ENCODE peak calls at places on chromosomes 3 and 15, in four cellular contexts. N, A, R and H are unnamed samples.

GRCh38 chr3:183116051-183116614 is 16.8 kb upstream of the MCCC1 start:
- DNase-seq in N (no peak), A (peak), R (no peak), H (no peak)

GRCh38 chr3:48404440-48405342 is 25.2 kb downstream of the PLXNB1 start:
- DNase-seq in R (no peak), N (no peak), A (no peak), H (no peak)

GRCh38 chr3:98980915-98981596 is 79.6 kb upstream of the DCBLD2 start:
- DNase-seq in N (peak), R (peak), A (no peak), H (no peak)

GRCh38 chr15:40256642-40257235 is 17.9 kb downstream of the PAK6 start:
- DNase-seq in A (no peak), R (no peak), N (peak), H (no peak)

GRCh38 chr3:115623414-115623868 is at the start of gene GAP43:
- DNase-seq in R (peak), A (no peak), N (peak), H (peak)

GRCh38 chr3:87227835-87228144 is 681 bp downstream of the CHMP2B start:
- DNase-seq in A (no peak), R (no peak), N (peak), H (no peak)

GRCh38 chr3:134332344-134332743 is 41.9 kb downstream of the AMOTL2 start:
- DNase-seq in R (no peak), A (peak), N (no peak), H (no peak)

GRCh38 chr15:98277602-98278001 is 317.1 kb downstream of the ARRDC4 start:
- DNase-seq in N (no peak), R (no peak), A (no peak), H (no peak)

GRCh38 chr3:136343446-136343845 is 93.3 kb downstream of the PCCB start:
- DNase-seq in A (no peak), N (no peak), R (no peak), H (no peak)

GRCh38 chr3:71987828-71988227 is 202.9 kb upstream of the PROK2 start:
- DNase-seq in R (no peak), N (no peak), A (no peak), H (no peak)

GRCh38 chr3:46700772-46701171 is 420 bp upstream of the TMIE start:
- DNase-seq in A (no peak), N (no peak), R (no peak), H (no peak)

GRCh38 chr15:37765809-37766208 is 168.6 kb upstream of the TMCO5A start:
- DNase-seq in N (peak), R (peak), A (no peak), H (no peak)

GRCh38 chr15:48084759-48085420 is 35.9 kb upstream of the SLC24A5 start:
- DNase-seq in A (peak), N (peak), R (peak), H (no peak)

GRCh38 chr15:22808240-22808639 is 21.8 kb downstream of the NIPA1 start:
- DNase-seq in N (no peak), R (no peak), A (no peak), H (no peak)

GRCh38 chr3:31288641-31289100 is 244.1 kb upstream of the STT3B start:
- DNase-seq in N (peak), R (peak), A (peak), H (no peak)

GRCh38 chr3:32959370-32959769 is 7.9 kb downstream of the CCR4 start:
- DNase-seq in R (peak), A (no peak), N (no peak), H (no peak)

GRCh38 chr3:172804323-172804722 is 53.8 kb downstream of the ECT2 start:
- DNase-seq in N (no peak), R (no peak), A (no peak), H (no peak)

GRCh38 chr15:77784361-77785292 is 151.9 kb upstream of the LINGO1 start:
- DNase-seq in A (peak), N (no peak), R (peak), H (no peak)

GRCh38 chr3:183182732-183183610 is 20.4 kb upstream of the LAMP3 start:
- DNase-seq in N (no peak), A (peak), R (peak), H (no peak)

GRCh38 chr3:153903430-153903829 is 217.8 kb upstream of the ARHGEF26 start:
- DNase-seq in N (no peak), A (no peak), R (no peak), H (no peak)

GRCh38 chr3:138824114-138824506 is 10.6 kb downstream of the PIK3CB start:
- DNase-seq in R (no peak), A (no peak), N (no peak), H (no peak)

GRCh38 chr15:96325579-96326331 is 4.7 kb upstream of the NR2F2 start:
- DNase-seq in N (peak), R (peak), A (peak), H (no peak)

GRCh38 chr3:31937225-31937624 is 43.8 kb downstream of the OSBPL10 start:
- DNase-seq in N (no peak), A (peak), R (no peak), H (no peak)

GRCh38 chr3:71127463-71128243 is 455.9 kb downstream of the FOXP1 start:
- DNase-seq in N (peak), R (peak), A (no peak), H (no peak)

GRCh38 chr3:152076148-152076547 is 192.6 kb upstream of the MBNL1 start:
- DNase-seq in R (peak), N (peak), A (peak), H (no peak)

GRCh38 chr15:31265090-31265870 is 61.4 kb upstream of the KLF13 start:
- DNase-seq in N (no peak), R (no peak), A (no peak), H (no peak)

GRCh38 chr3:46702246-46703012 is 1.2 kb downstream of the TMIE start:
- DNase-seq in R (no peak), A (no peak), N (no peak), H (no peak)

GRCh38 chr3:59994720-59995304 is 945.0 kb upstream of the CFAP20DC start:
- DNase-seq in R (no peak), N (no peak), A (no peak), H (no peak)

GRCh38 chr3:132545471-132545870 is 51.6 kb upstream of the ACKR4 start:
- DNase-seq in A (peak), R (peak), N (no peak), H (no peak)

GRCh38 chr15:45169608-45170480 is 17.9 kb downstream of the SHF start:
- DNase-seq in R (no peak), N (no peak), A (no peak), H (no peak)

DNA sequence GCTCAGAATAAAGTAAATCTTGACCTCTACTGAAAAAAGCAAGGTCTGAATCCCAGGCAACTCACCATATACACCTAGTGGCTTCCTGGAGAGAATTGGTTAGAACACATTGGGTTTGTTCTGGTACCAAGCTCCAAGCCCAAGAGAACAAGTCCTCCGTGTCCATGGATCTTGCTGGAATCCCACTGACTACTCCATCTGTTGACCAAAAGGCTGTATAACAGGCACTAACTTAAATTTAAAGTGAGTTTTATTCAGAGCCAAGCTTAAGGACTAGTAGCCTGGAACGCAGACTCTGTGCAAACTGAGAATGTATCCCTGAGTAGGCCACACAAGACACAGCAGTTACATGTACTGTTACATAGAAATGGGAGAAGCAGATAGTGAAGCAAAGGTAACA is 342.1 kb upstream of the LRRC3B start:
- DNase-seq in N (no peak), A (no peak), R (no peak), H (no peak)
- TF ChIP-seq CTCF in N (no peak), A (peak), R (no peak), H (no peak)

GRCh38 chr15:75834011-75834410 is 9.2 kb upstream of the UBE2Q2 start:
- DNase-seq in N (no peak), R (no peak), A (no peak), H (no peak)
- TF ChIP-seq CTCF in N (no peak), R (no peak), A (no peak), H (no peak)

DNA sequence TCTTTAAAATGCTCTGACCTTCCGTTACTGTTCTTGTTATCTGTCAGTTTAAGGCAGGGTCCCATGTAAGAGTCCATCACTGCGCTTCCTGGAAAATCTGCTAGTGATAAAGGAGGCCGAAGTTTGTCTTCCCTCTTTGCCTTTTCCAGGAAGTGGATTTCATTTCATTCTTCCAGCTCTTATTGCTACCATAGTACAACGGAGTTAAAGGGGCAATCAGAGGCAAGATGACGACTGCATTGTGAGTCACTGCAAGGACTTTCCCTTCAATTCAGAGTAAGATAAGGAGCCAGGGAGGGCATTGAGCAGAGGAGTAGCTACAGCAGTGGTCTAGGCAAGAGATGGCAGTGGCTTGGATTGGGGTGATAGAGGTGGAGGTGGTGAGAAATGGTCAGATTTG is 17.2 kb upstream of the DET1 start:
- DNase-seq in R (peak), A (no peak), N (peak), H (no peak)
- TF ChIP-seq CTCF in R (no peak), A (no peak), N (no peak), H (no peak)

GRCh38 chr15:65086680-65087111 is 10.2 kb downstream of the KBTBD13 start:
- DNase-seq in N (no peak), R (no peak), A (no peak), H (no peak)
- TF ChIP-seq CTCF in N (peak), R (peak), A (no peak), H (no peak)

GRCh38 chr15:71729319-71729718 is 81.0 kb upstream of the NR2E3 start:
- DNase-seq in N (no peak), A (no peak), R (no peak), H (no peak)

GRCh38 chr15:71730277-71731144 is 79.8 kb upstream of the NR2E3 start:
- DNase-seq in R (peak), A (peak), N (peak), H (no peak)

GRCh38 chr15:71735013-71735757 is 75.2 kb upstream of the NR2E3 start:
- DNase-seq in R (no peak), A (no peak), N (no peak), H (no peak)

GRCh38 chr15:71733122-71733521 is 77.2 kb upstream of the NR2E3 start:
- DNase-seq in R (no peak), N (no peak), A (no peak), H (no peak)

DNA sequence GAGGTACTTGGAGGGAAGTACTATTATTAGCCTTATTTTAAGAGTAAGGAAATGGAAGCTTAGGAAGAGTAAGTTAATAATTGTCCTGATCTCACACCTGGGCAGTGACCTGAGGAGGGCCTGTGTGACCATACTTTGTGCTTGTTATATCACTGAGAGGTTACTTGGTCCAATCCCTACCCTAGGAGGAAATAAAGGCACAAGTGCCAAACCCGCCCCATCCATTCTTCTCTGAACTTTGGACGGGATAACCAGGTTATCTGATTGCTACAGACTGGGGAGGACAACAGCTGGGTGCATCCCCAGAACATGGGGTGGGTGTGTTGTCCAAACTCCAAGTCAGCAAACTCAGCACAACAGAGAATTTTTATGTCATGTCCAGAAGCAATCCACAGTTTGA is 77.7 kb upstream of the NR2E3 start:
- DNase-seq in N (no peak), A (no peak), R (no peak), H (no peak)
- TF ChIP-seq CTCF in N (no peak), A (no peak), R (no peak), H (no peak)

GRCh38 chr3:189778340-189778950 is 147.3 kb downstream of the TP63 start:
- DNase-seq in A (no peak), R (no peak), N (no peak), H (no peak)

GRCh38 chr3:189779166-189779565 is 148.0 kb downstream of the TP63 start:
- DNase-seq in R (no peak), A (no peak), N (no peak), H (no peak)

GRCh38 chr3:189773056-189773455 is 141.9 kb downstream of the TP63 start:
- DNase-seq in A (no peak), R (peak), N (peak), H (no peak)

GRCh38 chr3:189772584-189772983 is 141.4 kb downstream of the TP63 start:
- DNase-seq in R (peak), N (peak), A (no peak), H (no peak)

DNA sequence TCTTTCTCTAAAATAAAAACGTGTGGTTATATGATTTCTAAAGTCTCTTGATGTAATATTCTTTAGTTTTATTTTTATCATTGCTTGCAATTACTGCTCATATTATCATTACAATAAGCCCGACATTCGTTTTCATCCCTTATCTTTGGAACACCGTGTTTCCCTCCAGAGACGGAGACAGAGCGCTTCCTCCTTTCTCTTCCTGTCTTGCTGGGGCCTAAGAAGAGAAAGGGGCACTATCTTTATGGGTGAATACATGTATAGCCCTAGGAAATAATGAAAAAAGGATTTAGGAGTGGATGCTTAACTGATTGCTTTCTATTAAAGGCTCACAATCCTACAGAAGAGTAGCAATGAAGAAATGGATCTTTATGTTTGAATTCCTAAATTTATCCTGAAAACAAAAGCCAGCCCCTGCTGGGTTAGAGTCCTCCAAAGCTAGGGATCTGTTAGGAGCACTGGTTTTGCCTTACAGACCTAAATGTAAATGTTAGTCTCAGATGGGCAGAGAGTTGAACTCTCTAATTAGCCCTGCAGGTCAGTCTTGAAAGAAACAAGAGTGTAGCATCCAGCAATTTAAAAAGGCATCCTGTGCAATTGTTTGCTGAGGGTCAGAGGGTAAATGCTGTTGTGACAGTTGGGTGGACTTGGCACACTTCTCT is 145.1 kb downstream of the TP63 start:
- DNase-seq in N (no peak), A (no peak), R (no peak), H (no peak)
- TF ChIP-seq CTCF in N (no peak), A (no peak), R (no peak), H (no peak)

GRCh38 chr3:89049119-89049518 is 58.3 kb upstream of the EPHA3 start:
- DNase-seq in N (peak), A (peak), R (peak), H (no peak)
- TF ChIP-seq CTCF in N (peak), A (no peak), R (peak), H (peak)

GRCh38 chr15:41695750-41696436 is 35.7 kb downstream of the MGA start:
- DNase-seq in N (peak), R (peak), A (peak), H (no peak)
- TF ChIP-seq CTCF in N (peak), R (peak), A (no peak), H (peak)

GRCh38 chr3:127556565-127556964 is 34.0 kb downstream of the TPRA1 start:
- DNase-seq in A (no peak), R (no peak), N (no peak), H (no peak)
- TF ChIP-seq CTCF in A (no peak), R (no peak), N (no peak), H (peak)